ENCODE peak calls at places on chromosomes 3 and 15, in nine cellular contexts. O, L, Y, W, J, X, E, P and Z are unnamed samples.

GRCh38 chr15:74855857-74856256 is 12.9 kb upstream of the ULK3 start:
- DNase-seq in O (no peak), L (no peak), Y (no peak), W (no peak), J (no peak), X (no peak), E (no peak), P (no peak), Z (no peak)

GRCh38 chr3:189500299-189500698 is 130.9 kb upstream of the TP63 start:
- DNase-seq in O (no peak), L (no peak), Y (no peak), W (no peak), J (no peak), X (no peak), E (no peak), P (no peak), Z (no peak)

GRCh38 chr15:74043425-74044266 is 38.7 kb downstream of the GOLGA6A start:
- DNase-seq in O (no peak), L (no peak), Y (no peak), W (no peak), J (no peak), X (no peak), E (peak; percentile 24), P (no peak), Z (no peak)

GRCh38 chr3:181730364-181730763 is 18.6 kb downstream of the SOX2 start:
- DNase-seq in O (no peak), L (no peak), Y (no peak), W (no peak), J (no peak), X (peak; percentile 38), E (no peak), P (no peak), Z (no peak)

GRCh38 chr3:9884555-9885165 is 4.6 kb upstream of the CIDEC start:
- DNase-seq in O (peak; percentile 96), L (peak; percentile 77), Y (no peak), W (no peak), J (peak; percentile 16), X (no peak), E (peak; percentile 86), P (no peak), Z (no peak)

GRCh38 chr15:22936577-22937472 is 43.3 kb downstream of the CYFIP1 start:
- DNase-seq in O (no peak), L (no peak), Y (no peak), W (no peak), J (no peak), X (no peak), E (no peak), P (no peak), Z (no peak)

GRCh38 chr3:98645039-98645438 is 51.6 kb upstream of the CPOX start:
- DNase-seq in O (no peak), L (no peak), Y (no peak), W (no peak), J (peak; percentile 18), X (no peak), E (no peak), P (no peak), Z (no peak)

GRCh38 chr3:13415236-13416001 is 4.7 kb downstream of the NUP210 start:
- DNase-seq in O (no peak), L (no peak), Y (no peak), W (no peak), J (no peak), X (no peak), E (no peak), P (no peak), Z (no peak)

GRCh38 chr3:47877288-47877687 is 74.3 kb downstream of the DHX30 start:
- DNase-seq in O (no peak), L (peak; percentile 31), Y (no peak), W (no peak), J (no peak), X (no peak), E (no peak), P (no peak), Z (no peak)

GRCh38 chr3:15279671-15280402 is 52.5 kb downstream of the SH3BP5 start:
- DNase-seq in O (no peak), L (no peak), Y (no peak), W (no peak), J (no peak), X (no peak), E (no peak), P (no peak), Z (no peak)

GRCh38 chr3:143731776-143732175 is 116.5 kb downstream of the SLC9A9 start:
- DNase-seq in O (no peak), L (no peak), Y (no peak), W (no peak), J (no peak), X (peak; percentile 79), E (no peak), P (no peak), Z (no peak)

GRCh38 chr15:93830221-93830765 is 401.1 kb upstream of the MCTP2 start:
- DNase-seq in O (no peak), L (no peak), Y (no peak), W (no peak), J (peak; percentile 9), X (no peak), E (no peak), P (no peak), Z (no peak)

GRCh38 chr15:80152896-80153876 is at the start of gene FAH:
- DNase-seq in O (peak; percentile 41), L (peak; percentile 61), Y (no peak), W (no peak), J (peak; percentile 82), X (no peak), E (peak; percentile 78), P (no peak), Z (peak; percentile 58)